ENCODE peak calls at places on chromosomes 6 and 20, in seven cellular contexts. I is tibial nerve, F is mucosa of descending colon, K is foreskin fibroblast, B is heart left ventricle, U is ovary, H is cardiac fibroblast. T is an unnamed sample.

GRCh38 chr20:1415667-1416468 is 23.0 kb upstream of the FKBP1A start:
- DNase-seq in I (no peak), F (no peak), K (peak; percentile 98), B (no peak), U (no peak), H (peak; percentile 84), T (peak; percentile 97)

GRCh38 chr20:38260025-38260377 is 534 bp downstream of the KIAA1755 start:
- DNase-seq in I (no peak), F (no peak), K (peak; percentile 56), B (no peak), U (no peak), H (no peak), T (no peak)

GRCh38 chr6:37680668-37681067 is 17.0 kb downstream of the MDGA1 start:
- DNase-seq in I (no peak), F (no peak), K (no peak), B (no peak), U (no peak), H (no peak), T (no peak)

GRCh38 chr20:278607-279571 is 11.7 kb downstream of the C20orf96 start:
- DNase-seq in I (no peak), F (no peak), K (peak; percentile 50), B (no peak), U (peak; percentile 52), H (no peak), T (no peak)

GRCh38 chr6:92700411-92700810 is 718.9 kb downstream of the EPHA7 start:
- DNase-seq in I (no peak), F (no peak), K (no peak), B (no peak), U (no peak), H (no peak), T (no peak)

GRCh38 chr6:132247381-132248159 is 153.7 kb downstream of the MOXD1 start:
- DNase-seq in I (no peak), F (no peak), K (peak; percentile 67), B (no peak), U (no peak), H (no peak), T (no peak)

GRCh38 chr6:32087574-32088486 is 21.3 kb downstream of the TNXB start:
- DNase-seq in I (peak; percentile 70), F (peak; percentile 86), K (peak; percentile 90), B (peak; percentile 89), U (peak; percentile 97), H (peak; percentile 94), T (no peak)

GRCh38 chr6:12265795-12266194 is 24.4 kb upstream of the EDN1 start:
- DNase-seq in I (no peak), F (no peak), K (peak; percentile 55), B (no peak), U (no peak), H (no peak), T (no peak)

GRCh38 chr6:119346450-119346849 is 3.1 kb downstream of the MAN1A1 start:
- DNase-seq in I (no peak), F (no peak), K (peak; percentile 22), B (no peak), U (no peak), H (no peak), T (no peak)

GRCh38 chr6:46104209-46104608 is 25.6 kb upstream of the ENPP4 start:
- DNase-seq in I (no peak), F (no peak), K (no peak), B (no peak), U (no peak), H (no peak), T (no peak)

GRCh38 chr20:53609501-53610445 is 16.1 kb upstream of the ZNF217 start:
- DNase-seq in I (no peak), F (peak; percentile 82), K (peak; percentile 55), B (peak; percentile 26), U (peak; percentile 64), H (peak; percentile 43), T (no peak)

GRCh38 chr20:9514072-9514460 is 324 bp upstream of the LAMP5 start:
- DNase-seq in I (no peak), F (no peak), K (no peak), B (no peak), U (no peak), H (no peak), T (no peak)

GRCh38 chr20:9508240-9508661 is 6.1 kb upstream of the LAMP5 start:
- DNase-seq in I (no peak), F (no peak), K (peak; percentile 27), B (no peak), U (no peak), H (no peak), T (no peak)

GRCh38 chr20:9507544-9508239 is 6.7 kb upstream of the LAMP5 start:
- DNase-seq in I (no peak), F (no peak), K (no peak), B (no peak), U (no peak), H (no peak), T (no peak)

GRCh38 chr20:9508696-9509178 is 5.7 kb upstream of the LAMP5 start:
- DNase-seq in I (no peak), F (no peak), K (no peak), B (no peak), U (no peak), H (no peak), T (no peak)

DNA sequence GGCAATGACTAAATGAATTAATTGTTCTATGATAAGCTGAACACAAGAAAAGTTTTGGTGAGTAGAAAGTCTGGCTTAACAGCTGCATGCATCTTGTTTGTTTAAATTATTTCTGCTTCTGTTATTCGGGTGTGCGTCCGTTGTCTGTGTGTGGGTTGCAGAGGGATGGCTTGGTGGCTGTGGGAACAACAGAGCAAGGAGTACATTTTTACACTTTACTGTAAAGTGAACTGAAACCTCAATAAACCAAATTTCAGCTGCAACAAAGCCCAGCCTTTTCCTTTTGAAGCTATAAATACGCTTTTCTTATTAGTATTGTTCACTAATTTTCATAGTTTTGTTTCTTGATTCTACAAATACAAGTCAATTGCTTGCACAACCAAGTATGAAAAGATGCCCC is 3.5 kb upstream of the LAMP5 start:
- DNase-seq in I (no peak), F (no peak), K (no peak), B (no peak), U (no peak), H (no peak), T (no peak)
- H3K4me3 ChIP-seq in I (no peak overlapping the region), F (no peak overlapping the region), K (no peak overlapping the region), B (no peak overlapping the region), U (no peak overlapping the region), H (no peak overlapping the region), T (no peak overlapping the region)

GRCh38 chr6:131199568-131200272 is 64.5 kb downstream of the AKAP7 start:
- DNase-seq in I (no peak), F (peak; percentile 62), K (peak; percentile 75), B (no peak), U (no peak), H (peak; percentile 81), T (peak; percentile 71)
- TF ChIP-seq CTCF in I (peak; percentile 58), F (peak; percentile 59), K (peak; percentile 77), B (peak; percentile 67), U (no peak), H (peak; percentile 86), T (peak; percentile 71)

GRCh38 chr6:166165558-166166313 is 1.9 kb downstream of the TBXT start:
- DNase-seq in I (no peak), F (no peak), K (no peak), B (no peak), U (no peak), H (no peak), T (no peak)
- H3K4me3 ChIP-seq in I (no peak overlapping the region), F (no peak overlapping the region), K (no peak overlapping the region), B (no peak overlapping the region), U (no peak overlapping the region), H (no peak overlapping the region), T (no peak overlapping the region)

GRCh38 chr6:167115054-167115453 is 7.8 kb upstream of the CCR6 start:
- DNase-seq in I (no peak), F (no peak), K (no peak), B (no peak), U (no peak), H (no peak), T (no peak)
- TF ChIP-seq CTCF in I (no peak), F (no peak), K (no peak), B (no peak), U (no peak), H (no peak), T (no peak)

DNA sequence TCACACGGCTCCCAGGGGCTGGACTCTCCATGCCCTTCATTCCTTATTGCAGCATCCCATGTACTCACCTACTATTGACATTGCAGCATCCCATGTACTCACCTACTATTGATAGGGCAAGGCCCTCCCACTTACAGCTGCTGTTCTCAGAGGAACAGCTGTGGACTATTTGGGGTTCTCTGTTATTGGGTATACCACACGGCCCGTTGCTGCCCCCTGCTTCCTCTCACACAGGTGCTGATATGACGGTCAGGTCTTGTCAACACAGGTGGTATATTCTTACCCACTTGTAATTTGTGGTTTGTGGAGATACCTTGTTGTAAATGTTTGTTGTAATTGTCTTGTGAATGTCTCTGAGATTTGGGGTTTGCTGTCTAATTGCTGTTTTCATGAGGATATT is 18.8 kb downstream of the ALDH5A1 start:
- DNase-seq in I (no peak), F (no peak), K (no peak), B (no peak), U (no peak), H (no peak), T (no peak)
- H3K4me3 ChIP-seq in I (no peak overlapping the region), F (no peak overlapping the region), K (no peak overlapping the region), B (no peak overlapping the region), U (no peak overlapping the region), H (no peak overlapping the region), T (no peak overlapping the region)

GRCh38 chr20:32159766-32160221 is 47.7 kb downstream of the PLAGL2 start:
- DNase-seq in I (no peak), F (no peak), K (no peak), B (no peak), U (no peak), H (no peak), T (no peak)
- TF ChIP-seq CTCF in I (no peak), F (no peak), K (no peak), B (no peak), U (no peak), H (no peak), T (no peak)

GRCh38 chr6:38724343-38724742 is 9.2 kb downstream of the DNAH8 start:
- DNase-seq in I (no peak), F (no peak), K (no peak), B (no peak), U (no peak), H (no peak), T (no peak)
- H3K4me3 ChIP-seq in I (no peak overlapping the region), F (no peak overlapping the region), K (no peak overlapping the region), B (no peak overlapping the region), U (no peak overlapping the region), H (no peak overlapping the region), T (no peak overlapping the region)

GRCh38 chr6:84243240-84243639 is 15.8 kb upstream of the CEP162 start:
- DNase-seq in I (no peak), F (no peak), K (peak; percentile 56), B (no peak), U (no peak), H (peak; percentile 35), T (no peak)
- TF ChIP-seq CTCF in I (peak; percentile 22), F (no peak), K (no peak), B (peak; percentile 18), U (no peak), H (no peak), T (no peak)

GRCh38 chr20:50085481-50086365 is 27.2 kb downstream of the UBE2V1 start:
- DNase-seq in I (peak; percentile 34), F (no peak), K (peak; percentile 77), B (no peak), U (peak; percentile 42), H (peak; percentile 80), T (no peak)
- H3K4me3 ChIP-seq in I (peak overlapping the region; percentile 19), F (no peak overlapping the region), K (no peak overlapping the region), B (peak overlapping the region; percentile 2), U (no peak overlapping the region), H (no peak overlapping the region), T (no peak overlapping the region)